ENCODE peak calls at places on chromosomes 11 and 22, in nine cellular contexts. One of them, this sample, is unnamed.

GRCh38 chr22:48819232-48819631 is 1008.4 kb downstream of the BRD1 start:
- DNase-seq in mucosa of gallbladder: no peak
- DNase-seq in Calu3: no peak
- DNase-seq in fibroblast of the conjunctiva: no peak
- DNase-seq in D341Med: no peak
- DNase-seq in RWPE1: no peak
- DNase-seq in GDM1: no peak
- DNase-seq in central memory CD4-positive, alpha-beta T cell: no peak
- DNase-seq in stimulated activated CD8-positive, alpha-beta memory T cell treated with anti-CD3 and anti-CD28 coated beads, Interleukin-15, amount 100 ng/mL, for 1 hour: no peak
- DNase-seq in this sample: no peak

GRCh38 chr11:29093416-29093815 is 923.4 kb downstream of the KCNA4 start:
- DNase-seq in mucosa of gallbladder: no peak
- DNase-seq in Calu3: no peak
- DNase-seq in fibroblast of the conjunctiva: peak
- DNase-seq in D341Med: no peak
- DNase-seq in RWPE1: peak
- DNase-seq in GDM1: no peak
- DNase-seq in central memory CD4-positive, alpha-beta T cell: no peak
- DNase-seq in stimulated activated CD8-positive, alpha-beta memory T cell treated with anti-CD3 and anti-CD28 coated beads, Interleukin-15, amount 100 ng/mL, for 1 hour: no peak
- DNase-seq in this sample: peak

GRCh38 chr11:90332415-90332814 is 109.6 kb upstream of the CHORDC1 start:
- DNase-seq in mucosa of gallbladder: no peak
- DNase-seq in Calu3: peak
- DNase-seq in fibroblast of the conjunctiva: no peak
- DNase-seq in D341Med: no peak
- DNase-seq in RWPE1: no peak
- DNase-seq in GDM1: no peak
- DNase-seq in central memory CD4-positive, alpha-beta T cell: no peak
- DNase-seq in stimulated activated CD8-positive, alpha-beta memory T cell treated with anti-CD3 and anti-CD28 coated beads, Interleukin-15, amount 100 ng/mL, for 1 hour: no peak
- DNase-seq in this sample: no peak

GRCh38 chr11:120494595-120494994 is 17.0 kb upstream of the GRIK4 start:
- DNase-seq in mucosa of gallbladder: no peak
- DNase-seq in Calu3: no peak
- DNase-seq in fibroblast of the conjunctiva: no peak
- DNase-seq in D341Med: no peak
- DNase-seq in RWPE1: no peak
- DNase-seq in GDM1: no peak
- DNase-seq in central memory CD4-positive, alpha-beta T cell: no peak
- DNase-seq in stimulated activated CD8-positive, alpha-beta memory T cell treated with anti-CD3 and anti-CD28 coated beads, Interleukin-15, amount 100 ng/mL, for 1 hour: no peak
- DNase-seq in this sample: no peak

GRCh38 chr11:13242564-13242963 is 35.0 kb upstream of the BMAL1 start:
- DNase-seq in mucosa of gallbladder: no peak
- DNase-seq in Calu3: no peak
- DNase-seq in fibroblast of the conjunctiva: no peak
- DNase-seq in D341Med: no peak
- DNase-seq in RWPE1: no peak
- DNase-seq in GDM1: no peak
- DNase-seq in central memory CD4-positive, alpha-beta T cell: no peak
- DNase-seq in stimulated activated CD8-positive, alpha-beta memory T cell treated with anti-CD3 and anti-CD28 coated beads, Interleukin-15, amount 100 ng/mL, for 1 hour: no peak
- DNase-seq in this sample: no peak

GRCh38 chr11:1933416-1934325 is 13.5 kb upstream of the MRPL23 start:
- DNase-seq in mucosa of gallbladder: no peak
- DNase-seq in Calu3: no peak
- DNase-seq in fibroblast of the conjunctiva: no peak
- DNase-seq in D341Med: no peak
- DNase-seq in RWPE1: no peak
- DNase-seq in GDM1: no peak
- DNase-seq in central memory CD4-positive, alpha-beta T cell: no peak
- DNase-seq in stimulated activated CD8-positive, alpha-beta memory T cell treated with anti-CD3 and anti-CD28 coated beads, Interleukin-15, amount 100 ng/mL, for 1 hour: no peak
- DNase-seq in this sample: no peak

GRCh38 chr11:119339581-119340334 is 925 bp downstream of the C1QTNF5 start:
- DNase-seq in mucosa of gallbladder: peak
- DNase-seq in Calu3: peak
- DNase-seq in fibroblast of the conjunctiva: no peak
- DNase-seq in D341Med: peak
- DNase-seq in RWPE1: no peak
- DNase-seq in GDM1: no peak
- DNase-seq in central memory CD4-positive, alpha-beta T cell: no peak
- DNase-seq in stimulated activated CD8-positive, alpha-beta memory T cell treated with anti-CD3 and anti-CD28 coated beads, Interleukin-15, amount 100 ng/mL, for 1 hour: no peak
- DNase-seq in this sample: peak

GRCh38 chr22:42947211-42947990 is 67.5 kb downstream of the PACSIN2 start:
- DNase-seq in mucosa of gallbladder: peak
- DNase-seq in Calu3: peak
- DNase-seq in fibroblast of the conjunctiva: no peak
- DNase-seq in D341Med: peak
- DNase-seq in RWPE1: no peak
- DNase-seq in GDM1: no peak
- DNase-seq in central memory CD4-positive, alpha-beta T cell: no peak
- DNase-seq in stimulated activated CD8-positive, alpha-beta memory T cell treated with anti-CD3 and anti-CD28 coated beads, Interleukin-15, amount 100 ng/mL, for 1 hour: no peak
- DNase-seq in this sample: peak

GRCh38 chr11:34427171-34427805 is 11.4 kb upstream of the CAT start:
- DNase-seq in mucosa of gallbladder: no peak
- DNase-seq in Calu3: no peak
- DNase-seq in fibroblast of the conjunctiva: peak
- DNase-seq in D341Med: no peak
- DNase-seq in RWPE1: peak
- DNase-seq in GDM1: peak
- DNase-seq in central memory CD4-positive, alpha-beta T cell: no peak
- DNase-seq in stimulated activated CD8-positive, alpha-beta memory T cell treated with anti-CD3 and anti-CD28 coated beads, Interleukin-15, amount 100 ng/mL, for 1 hour: no peak
- DNase-seq in this sample: peak

GRCh38 chr22:37232140-37232998 is 11.7 kb downstream of the RAC2 start:
- DNase-seq in mucosa of gallbladder: no peak
- DNase-seq in Calu3: no peak
- DNase-seq in fibroblast of the conjunctiva: no peak
- DNase-seq in D341Med: no peak
- DNase-seq in RWPE1: no peak
- DNase-seq in GDM1: no peak
- DNase-seq in central memory CD4-positive, alpha-beta T cell: no peak
- DNase-seq in stimulated activated CD8-positive, alpha-beta memory T cell treated with anti-CD3 and anti-CD28 coated beads, Interleukin-15, amount 100 ng/mL, for 1 hour: no peak
- DNase-seq in this sample: no peak

GRCh38 chr22:48483764-48484528 is 1343.7 kb downstream of the BRD1 start:
- DNase-seq in mucosa of gallbladder: no peak
- DNase-seq in Calu3: no peak
- DNase-seq in fibroblast of the conjunctiva: no peak
- DNase-seq in D341Med: no peak
- DNase-seq in RWPE1: no peak
- DNase-seq in GDM1: no peak
- DNase-seq in central memory CD4-positive, alpha-beta T cell: no peak
- DNase-seq in stimulated activated CD8-positive, alpha-beta memory T cell treated with anti-CD3 and anti-CD28 coated beads, Interleukin-15, amount 100 ng/mL, for 1 hour: no peak
- DNase-seq in this sample: no peak

GRCh38 chr11:122230387-122230760 is 114.4 kb upstream of the BLID start:
- DNase-seq in mucosa of gallbladder: no peak
- DNase-seq in Calu3: no peak
- DNase-seq in fibroblast of the conjunctiva: no peak
- DNase-seq in D341Med: no peak
- DNase-seq in RWPE1: no peak
- DNase-seq in GDM1: no peak
- DNase-seq in central memory CD4-positive, alpha-beta T cell: no peak
- DNase-seq in stimulated activated CD8-positive, alpha-beta memory T cell treated with anti-CD3 and anti-CD28 coated beads, Interleukin-15, amount 100 ng/mL, for 1 hour: no peak
- DNase-seq in this sample: no peak

GRCh38 chr22:20741634-20742581 is 32.0 kb upstream of the SERPIND1 start:
- DNase-seq in mucosa of gallbladder: peak
- DNase-seq in Calu3: peak
- DNase-seq in fibroblast of the conjunctiva: no peak
- DNase-seq in D341Med: peak
- DNase-seq in RWPE1: peak
- DNase-seq in GDM1: no peak
- DNase-seq in central memory CD4-positive, alpha-beta T cell: peak
- DNase-seq in stimulated activated CD8-positive, alpha-beta memory T cell treated with anti-CD3 and anti-CD28 coated beads, Interleukin-15, amount 100 ng/mL, for 1 hour: peak
- DNase-seq in this sample: peak

This sample was measured in HepG2.